ENCODE peak calls at places on chromosomes 11 and 22, in four cellular contexts. One of them, this sample, is unnamed.

GRCh38 chr11:98729118-98729517 is 291.6 kb upstream of the CNTN5 start:
- DNase-seq in activated CD4-positive, alpha-beta T cell treated with anti-CD3 and anti-CD28 coated beads, Interleukin-2, amount 50 U/mL, for 24 hours: no peak
- DNase-seq in left kidney: no peak
- DNase-seq in foreskin fibroblast: no peak
- DNase-seq in this sample: no peak

GRCh38 chr11:47355283-47356128 is 3.0 kb upstream of the MYBPC3 start:
- DNase-seq in activated CD4-positive, alpha-beta T cell treated with anti-CD3 and anti-CD28 coated beads, Interleukin-2, amount 50 U/mL, for 24 hours: no peak
- DNase-seq in left kidney: peak; percentile 97
- DNase-seq in foreskin fibroblast: peak; percentile 86
- DNase-seq in this sample: peak; percentile 90

GRCh38 chr11:69357458-69358397 is 63.8 kb downstream of the MYEOV start:
- DNase-seq in activated CD4-positive, alpha-beta T cell treated with anti-CD3 and anti-CD28 coated beads, Interleukin-2, amount 50 U/mL, for 24 hours: no peak
- DNase-seq in left kidney: no peak
- DNase-seq in foreskin fibroblast: no peak
- DNase-seq in this sample: no peak

GRCh38 chr22:48758021-48758561 is 1069.6 kb downstream of the BRD1 start:
- DNase-seq in activated CD4-positive, alpha-beta T cell treated with anti-CD3 and anti-CD28 coated beads, Interleukin-2, amount 50 U/mL, for 24 hours: no peak
- DNase-seq in left kidney: peak; percentile 74
- DNase-seq in foreskin fibroblast: no peak
- DNase-seq in this sample: no peak

GRCh38 chr11:132977746-132978145 is 554.6 kb downstream of the OPCML start:
- DNase-seq in activated CD4-positive, alpha-beta T cell treated with anti-CD3 and anti-CD28 coated beads, Interleukin-2, amount 50 U/mL, for 24 hours: no peak
- DNase-seq in left kidney: no peak
- DNase-seq in foreskin fibroblast: no peak
- DNase-seq in this sample: no peak

GRCh38 chr22:29080061-29080975 is 7.5 kb downstream of the KREMEN1 start:
- DNase-seq in activated CD4-positive, alpha-beta T cell treated with anti-CD3 and anti-CD28 coated beads, Interleukin-2, amount 50 U/mL, for 24 hours: no peak
- DNase-seq in left kidney: no peak
- DNase-seq in foreskin fibroblast: no peak
- DNase-seq in this sample: peak; percentile 68

GRCh38 chr22:50340157-50340879 is 2.8 kb upstream of the PPP6R2 start:
- DNase-seq in activated CD4-positive, alpha-beta T cell treated with anti-CD3 and anti-CD28 coated beads, Interleukin-2, amount 50 U/mL, for 24 hours: no peak
- DNase-seq in left kidney: peak; percentile 22
- DNase-seq in foreskin fibroblast: no peak
- DNase-seq in this sample: peak; percentile 13

GRCh38 chr22:36680038-36680437 is 23.5 kb downstream of the CACNG2 start:
- DNase-seq in activated CD4-positive, alpha-beta T cell treated with anti-CD3 and anti-CD28 coated beads, Interleukin-2, amount 50 U/mL, for 24 hours: no peak
- DNase-seq in left kidney: no peak
- DNase-seq in foreskin fibroblast: no peak
- DNase-seq in this sample: no peak

GRCh38 chr22:50731811-50732624 is 6.0 kb upstream of the ACR start:
- DNase-seq in activated CD4-positive, alpha-beta T cell treated with anti-CD3 and anti-CD28 coated beads, Interleukin-2, amount 50 U/mL, for 24 hours: peak; percentile 28
- DNase-seq in left kidney: peak; percentile 45
- DNase-seq in foreskin fibroblast: peak; percentile 32
- DNase-seq in this sample: peak; percentile 48

GRCh38 chr11:75476716-75477613 is 44.0 kb upstream of the KLHL35 start:
- DNase-seq in activated CD4-positive, alpha-beta T cell treated with anti-CD3 and anti-CD28 coated beads, Interleukin-2, amount 50 U/mL, for 24 hours: no peak
- DNase-seq in left kidney: peak; percentile 74
- DNase-seq in foreskin fibroblast: no peak
- DNase-seq in this sample: no peak

GRCh38 chr11:122803716-122804115 is 34.6 kb upstream of the CRTAM start:
- DNase-seq in activated CD4-positive, alpha-beta T cell treated with anti-CD3 and anti-CD28 coated beads, Interleukin-2, amount 50 U/mL, for 24 hours: no peak
- DNase-seq in left kidney: no peak
- DNase-seq in foreskin fibroblast: no peak
- DNase-seq in this sample: no peak

GRCh38 chr11:128886401-128887119 is 4.6 kb upstream of the KCNJ5 start:
- DNase-seq in activated CD4-positive, alpha-beta T cell treated with anti-CD3 and anti-CD28 coated beads, Interleukin-2, amount 50 U/mL, for 24 hours: no peak
- DNase-seq in left kidney: peak; percentile 78
- DNase-seq in foreskin fibroblast: no peak
- DNase-seq in this sample: no peak

GRCh38 chr11:36622431-36623136 is 24.5 kb upstream of the RAG2 start:
- DNase-seq in activated CD4-positive, alpha-beta T cell treated with anti-CD3 and anti-CD28 coated beads, Interleukin-2, amount 50 U/mL, for 24 hours: no peak
- DNase-seq in left kidney: peak; percentile 62
- DNase-seq in foreskin fibroblast: peak; percentile 2
- DNase-seq in this sample: no peak

GRCh38 chr11:69708731-69709401 is 5.0 kb upstream of the FGF19 start:
- DNase-seq in activated CD4-positive, alpha-beta T cell treated with anti-CD3 and anti-CD28 coated beads, Interleukin-2, amount 50 U/mL, for 24 hours: no peak
- DNase-seq in left kidney: peak; percentile 69
- DNase-seq in foreskin fibroblast: no peak
- DNase-seq in this sample: peak; percentile 37

GRCh38 chr11:2667940-2668339 is 31.9 kb downstream of the KCNQ1OT1 start:
- DNase-seq in activated CD4-positive, alpha-beta T cell treated with anti-CD3 and anti-CD28 coated beads, Interleukin-2, amount 50 U/mL, for 24 hours: no peak
- DNase-seq in left kidney: no peak
- DNase-seq in foreskin fibroblast: no peak
- DNase-seq in this sample: no peak

GRCh38 chr11:26891501-26891900 is 102.4 kb upstream of the FIBIN start:
- DNase-seq in activated CD4-positive, alpha-beta T cell treated with anti-CD3 and anti-CD28 coated beads, Interleukin-2, amount 50 U/mL, for 24 hours: no peak
- DNase-seq in left kidney: no peak
- DNase-seq in foreskin fibroblast: no peak
- DNase-seq in this sample: no peak

GRCh38 chr11:133064152-133064877 is 468.0 kb downstream of the OPCML start:
- DNase-seq in activated CD4-positive, alpha-beta T cell treated with anti-CD3 and anti-CD28 coated beads, Interleukin-2, amount 50 U/mL, for 24 hours: no peak
- DNase-seq in left kidney: peak; percentile 97
- DNase-seq in foreskin fibroblast: peak; percentile 16
- DNase-seq in this sample: peak; percentile 96

GRCh38 chr11:46275964-46276641 is 1.4 kb upstream of the CREB3L1 start:
- DNase-seq in activated CD4-positive, alpha-beta T cell treated with anti-CD3 and anti-CD28 coated beads, Interleukin-2, amount 50 U/mL, for 24 hours: no peak
- DNase-seq in left kidney: peak; percentile 59
- DNase-seq in foreskin fibroblast: no peak
- DNase-seq in this sample: no peak

GRCh38 chr11:3645552-3645951 is 624 bp downstream of the ART1 start:
- DNase-seq in activated CD4-positive, alpha-beta T cell treated with anti-CD3 and anti-CD28 coated beads, Interleukin-2, amount 50 U/mL, for 24 hours: no peak
- DNase-seq in left kidney: no peak
- DNase-seq in foreskin fibroblast: no peak
- DNase-seq in this sample: no peak

GRCh38 chr22:26949193-26949592 is 291.8 kb downstream of the MIAT start:
- DNase-seq in activated CD4-positive, alpha-beta T cell treated with anti-CD3 and anti-CD28 coated beads, Interleukin-2, amount 50 U/mL, for 24 hours: no peak
- DNase-seq in left kidney: peak; percentile 93
- DNase-seq in foreskin fibroblast: peak; percentile 4
- DNase-seq in this sample: no peak

GRCh38 chr11:15053201-15053685 is 20.1 kb upstream of the CALCB start:
- DNase-seq in activated CD4-positive, alpha-beta T cell treated with anti-CD3 and anti-CD28 coated beads, Interleukin-2, amount 50 U/mL, for 24 hours: no peak
- DNase-seq in left kidney: no peak
- DNase-seq in foreskin fibroblast: no peak
- DNase-seq in this sample: no peak

GRCh38 chr22:22035771-22036314 is 53.3 kb upstream of the TOP3B start:
- DNase-seq in activated CD4-positive, alpha-beta T cell treated with anti-CD3 and anti-CD28 coated beads, Interleukin-2, amount 50 U/mL, for 24 hours: no peak
- DNase-seq in left kidney: no peak
- DNase-seq in foreskin fibroblast: no peak
- DNase-seq in this sample: no peak

GRCh38 chr11:39236916-39237315 is 2222.5 kb downstream of the LRRC4C start:
- DNase-seq in activated CD4-positive, alpha-beta T cell treated with anti-CD3 and anti-CD28 coated beads, Interleukin-2, amount 50 U/mL, for 24 hours: no peak
- DNase-seq in left kidney: no peak
- DNase-seq in foreskin fibroblast: no peak
- DNase-seq in this sample: no peak

GRCh38 chr22:38652858-38653257 is 3.3 kb downstream of the FAM227A start:
- DNase-seq in activated CD4-positive, alpha-beta T cell treated with anti-CD3 and anti-CD28 coated beads, Interleukin-2, amount 50 U/mL, for 24 hours: no peak
- DNase-seq in left kidney: no peak
- DNase-seq in foreskin fibroblast: no peak
- DNase-seq in this sample: no peak

GRCh38 chr11:9992306-9992705 is 301.7 kb downstream of the SBF2 start:
- DNase-seq in activated CD4-positive, alpha-beta T cell treated with anti-CD3 and anti-CD28 coated beads, Interleukin-2, amount 50 U/mL, for 24 hours: no peak
- DNase-seq in left kidney: no peak
- DNase-seq in foreskin fibroblast: no peak
- DNase-seq in this sample: no peak

GRCh38 chr11:123487157-123487744 is 57.2 kb downstream of the GRAMD1B start:
- DNase-seq in activated CD4-positive, alpha-beta T cell treated with anti-CD3 and anti-CD28 coated beads, Interleukin-2, amount 50 U/mL, for 24 hours: no peak
- DNase-seq in left kidney: no peak
- DNase-seq in foreskin fibroblast: no peak
- DNase-seq in this sample: no peak

GRCh38 chr11:11806586-11806985 is 35.2 kb upstream of the USP47 start:
- DNase-seq in activated CD4-positive, alpha-beta T cell treated with anti-CD3 and anti-CD28 coated beads, Interleukin-2, amount 50 U/mL, for 24 hours: no peak
- DNase-seq in left kidney: no peak
- DNase-seq in foreskin fibroblast: no peak
- DNase-seq in this sample: peak; percentile 27

GRCh38 chr11:25520459-25520858 is 811.5 kb upstream of the ANO3 start:
- DNase-seq in activated CD4-positive, alpha-beta T cell treated with anti-CD3 and anti-CD28 coated beads, Interleukin-2, amount 50 U/mL, for 24 hours: no peak
- DNase-seq in left kidney: no peak
- DNase-seq in foreskin fibroblast: no peak
- DNase-seq in this sample: no peak

GRCh38 chr11:12330491-12331231 is 46.7 kb upstream of the PARVA start:
- DNase-seq in activated CD4-positive, alpha-beta T cell treated with anti-CD3 and anti-CD28 coated beads, Interleukin-2, amount 50 U/mL, for 24 hours: no peak
- DNase-seq in left kidney: peak; percentile 56
- DNase-seq in foreskin fibroblast: no peak
- DNase-seq in this sample: peak; percentile 88

GRCh38 chr11:19670030-19670761 is 42.4 kb upstream of the NAV2 start:
- DNase-seq in activated CD4-positive, alpha-beta T cell treated with anti-CD3 and anti-CD28 coated beads, Interleukin-2, amount 50 U/mL, for 24 hours: no peak
- DNase-seq in left kidney: no peak
- DNase-seq in foreskin fibroblast: peak; percentile 46
- DNase-seq in this sample: peak; percentile 73

GRCh38 chr11:114762437-114762836 is 84.1 kb downstream of the NXPE2 start:
- DNase-seq in activated CD4-positive, alpha-beta T cell treated with anti-CD3 and anti-CD28 coated beads, Interleukin-2, amount 50 U/mL, for 24 hours: no peak
- DNase-seq in left kidney: peak; percentile 87
- DNase-seq in foreskin fibroblast: peak; percentile 12
- DNase-seq in this sample: peak; percentile 70

GRCh38 chr11:7688238-7688826 is 15.0 kb upstream of the CYB5R2 start:
- DNase-seq in activated CD4-positive, alpha-beta T cell treated with anti-CD3 and anti-CD28 coated beads, Interleukin-2, amount 50 U/mL, for 24 hours: no peak
- DNase-seq in left kidney: peak; percentile 59
- DNase-seq in foreskin fibroblast: peak; percentile 18
- DNase-seq in this sample: peak; percentile 64

GRCh38 chr11:69209936-69210659 is 54.4 kb downstream of the SMIM38 start:
- DNase-seq in activated CD4-positive, alpha-beta T cell treated with anti-CD3 and anti-CD28 coated beads, Interleukin-2, amount 50 U/mL, for 24 hours: no peak
- DNase-seq in left kidney: no peak
- DNase-seq in foreskin fibroblast: no peak
- DNase-seq in this sample: no peak

GRCh38 chr22:19884161-19884953 is 29.7 kb upstream of the GNB1L start:
- DNase-seq in activated CD4-positive, alpha-beta T cell treated with anti-CD3 and anti-CD28 coated beads, Interleukin-2, amount 50 U/mL, for 24 hours: no peak
- DNase-seq in left kidney: no peak
- DNase-seq in foreskin fibroblast: no peak
- DNase-seq in this sample: no peak

GRCh38 chr11:18986744-18987143 is 47.5 kb upstream of the MRGPRX1 start:
- DNase-seq in activated CD4-positive, alpha-beta T cell treated with anti-CD3 and anti-CD28 coated beads, Interleukin-2, amount 50 U/mL, for 24 hours: no peak
- DNase-seq in left kidney: no peak
- DNase-seq in foreskin fibroblast: no peak
- DNase-seq in this sample: no peak

GRCh38 chr11:66047541-66048365 is 1.2 kb downstream of the GAL3ST3 start:
- DNase-seq in activated CD4-positive, alpha-beta T cell treated with anti-CD3 and anti-CD28 coated beads, Interleukin-2, amount 50 U/mL, for 24 hours: no peak
- DNase-seq in left kidney: no peak
- DNase-seq in foreskin fibroblast: no peak
- DNase-seq in this sample: no peak

GRCh38 chr11:11750479-11750878 is 91.3 kb upstream of the USP47 start:
- DNase-seq in activated CD4-positive, alpha-beta T cell treated with anti-CD3 and anti-CD28 coated beads, Interleukin-2, amount 50 U/mL, for 24 hours: no peak
- DNase-seq in left kidney: no peak
- DNase-seq in foreskin fibroblast: no peak
- DNase-seq in this sample: no peak

GRCh38 chr22:19522190-19522880 is 1.9 kb downstream of the CLDN5 start:
- DNase-seq in activated CD4-positive, alpha-beta T cell treated with anti-CD3 and anti-CD28 coated beads, Interleukin-2, amount 50 U/mL, for 24 hours: no peak
- DNase-seq in left kidney: no peak
- DNase-seq in foreskin fibroblast: no peak
- DNase-seq in this sample: no peak

GRCh38 chr22:38080468-38080846 is 3.5 kb downstream of the SLC16A8 start:
- DNase-seq in activated CD4-positive, alpha-beta T cell treated with anti-CD3 and anti-CD28 coated beads, Interleukin-2, amount 50 U/mL, for 24 hours: no peak
- DNase-seq in left kidney: no peak
- DNase-seq in foreskin fibroblast: no peak
- DNase-seq in this sample: no peak